ENCODE peak calls at places on chromosome 19, in seven cellular contexts. G is activated T-helper 9 cell treated with anti-CD3 and anti-CD28 coated beads, Interleukin-2, amount 50 U/mL, for 16 hours; B is amygdala; E is effector memory CD8-positive, alpha-beta T cell; R is fibroblast of lung; C is hypothalamus; F is NCI-H510A. P is an unnamed sample.

GRCh38 chr19:44512326-44513298 is 12.3 kb upstream of the ZNF180 start:
- DNase-seq in G (peak; percentile 5), B (no peak), E (no peak), R (peak; percentile 35), C (no peak), F (no peak), P (no peak)

GRCh38 chr19:10654610-10655456 is 687 bp downstream of the ILF3 start:
- DNase-seq in G (peak; percentile 55), B (no peak), E (peak; percentile 59), R (peak; percentile 13), C (peak; percentile 65), F (peak; percentile 71), P (peak; percentile 65)

GRCh38 chr19:52190679-52191293 is 934 bp downstream of the PPP2R1A start:
- DNase-seq in G (no peak), B (peak; percentile 71), E (no peak), R (peak; percentile 62), C (no peak), F (no peak), P (peak; percentile 34)

GRCh38 chr19:33245948-33246728 is 20.5 kb upstream of the SLC7A10 start:
- DNase-seq in G (no peak), B (no peak), E (no peak), R (no peak), C (no peak), F (no peak), P (no peak)

GRCh38 chr19:46381346-46381745 is 32.0 kb downstream of the CCDC8 start:
- DNase-seq in G (no peak), B (no peak), E (no peak), R (no peak), C (no peak), F (no peak), P (no peak)

GRCh38 chr19:10727599-10728250 is 9.8 kb downstream of the DNM2 start:
- DNase-seq in G (no peak), B (no peak), E (no peak), R (no peak), C (peak; percentile 18), F (no peak), P (no peak)

GRCh38 chr19:53904909-53905308 is 4.2 kb upstream of the CACNG7 start:
- DNase-seq in G (no peak), B (no peak), E (no peak), R (no peak), C (no peak), F (no peak), P (no peak)

GRCh38 chr19:5046339-5047039 is 77.6 kb downstream of the KDM4B start:
- DNase-seq in G (no peak), B (no peak), E (no peak), R (peak; percentile 63), C (no peak), F (peak; percentile 98), P (peak; percentile 93)

GRCh38 chr19:31826325-31826724 is 477.1 kb upstream of the TSHZ3 start:
- DNase-seq in G (no peak), B (no peak), E (no peak), R (no peak), C (no peak), F (no peak), P (no peak)

GRCh38 chr19:8261881-8262280 is 46.3 kb downstream of the CD320 start:
- DNase-seq in G (no peak), B (no peak), E (no peak), R (no peak), C (no peak), F (no peak), P (no peak)

GRCh38 chr19:48539503-48540096 is 12.4 kb upstream of the SULT2B1 start:
- DNase-seq in G (no peak), B (peak; percentile 13), E (no peak), R (peak; percentile 62), C (peak; percentile 7), F (peak; percentile 97), P (no peak)

P was measured in pancreas.